ENCODE peak calls at places on chromosomes 1 and 21, in four cellular contexts. Z, D, V and T are unnamed samples.

GRCh38 chr1:167137285-167138192 is 43.7 kb downstream of the STYXL2 start:
- DNase-seq in Z (no peak), D (no peak), V (no peak), T (no peak)

GRCh38 chr1:153532769-153533599 is 2.8 kb downstream of the S100A6 start:
- DNase-seq in Z (peak; percentile 70), D (peak; percentile 92), V (peak; percentile 94), T (peak; percentile 96)

GRCh38 chr1:246836647-246837046 is 95.1 kb downstream of the AHCTF1 start:
- DNase-seq in Z (no peak), D (peak; percentile 52), V (no peak), T (no peak)

GRCh38 chr1:214658785-214659184 is 55.8 kb downstream of the CENPF start:
- DNase-seq in Z (no peak), D (no peak), V (peak; percentile 18), T (no peak)

GRCh38 chr1:20476260-20477038 is 9.6 kb downstream of the CAMK2N1 start:
- DNase-seq in Z (no peak), D (peak; percentile 26), V (peak; percentile 49), T (no peak)

GRCh38 chr1:240705584-240705983 is 93.6 kb upstream of the GREM2 start:
- DNase-seq in Z (no peak), D (no peak), V (peak; percentile 14), T (no peak)

GRCh38 chr1:1437904-1438376 is 2.5 kb downstream of the VWA1 start:
- DNase-seq in Z (no peak), D (peak; percentile 22), V (peak; percentile 32), T (no peak)

GRCh38 chr1:20139776-20140612 is 871 bp downstream of the PLA2G2F start:
- DNase-seq in Z (no peak), D (no peak), V (no peak), T (peak; percentile 61)

GRCh38 chr1:40036574-40036973 is 4.0 kb upstream of the CAP1 start:
- DNase-seq in Z (no peak), D (peak; percentile 86), V (peak; percentile 82), T (peak; percentile 81)

GRCh38 chr1:21931171-21932093 is 5.7 kb downstream of the HSPG2 start:
- DNase-seq in Z (no peak), D (no peak), V (peak; percentile 67), T (no peak)

GRCh38 chr1:83497563-83497962 is 501.4 kb downstream of the TTLL7 start:
- DNase-seq in Z (no peak), D (no peak), V (no peak), T (no peak)

GRCh38 chr1:168485048-168485447 is 58.7 kb downstream of the XCL2 start:
- DNase-seq in Z (no peak), D (no peak), V (peak; percentile 52), T (no peak)

GRCh38 chr1:200082329-200082728 is 54.8 kb downstream of the NR5A2 start:
- DNase-seq in Z (no peak), D (no peak), V (no peak), T (no peak)

GRCh38 chr21:30257773-30258172 is 25.0 kb downstream of the KRTAP24-1 start:
- DNase-seq in Z (no peak), D (peak; percentile 65), V (peak; percentile 27), T (no peak)

GRCh38 chr1:205325334-205325884 is 3.9 kb upstream of the NUAK2 start:
- DNase-seq in Z (peak; percentile 45), D (peak; percentile 84), V (peak; percentile 96), T (no peak)

GRCh38 chr1:212161231-212161781 is 123.9 kb upstream of the PPP2R5A start:
- DNase-seq in Z (no peak), D (peak; percentile 77), V (peak; percentile 93), T (no peak)

GRCh38 chr1:98323396-98323795 is 338.1 kb upstream of the SNX7 start:
- DNase-seq in Z (no peak), D (peak; percentile 21), V (peak; percentile 80), T (no peak)

GRCh38 chr1:236774926-236775325 is 20.2 kb upstream of the MTR start:
- DNase-seq in Z (no peak), D (peak; percentile 17), V (peak; percentile 34), T (no peak)

GRCh38 chr21:31191553-31191952 is 152.5 kb downstream of the TIAM1 start:
- DNase-seq in Z (no peak), D (no peak), V (no peak), T (no peak)

GRCh38 chr1:156717411-156717810 is 10.9 kb upstream of the METTL25B start:
- DNase-seq in Z (no peak), D (no peak), V (no peak), T (no peak)

GRCh38 chr1:33298623-33299277 is 22.1 kb downstream of the A3GALT2 start:
- DNase-seq in Z (peak; percentile 44), D (peak; percentile 86), V (peak; percentile 48), T (no peak)

GRCh38 chr1:241579434-241579833 is 47.3 kb downstream of the KMO start:
- DNase-seq in Z (no peak), D (peak; percentile 18), V (no peak), T (no peak)

GRCh38 chr1:36882536-36883285 is 151.6 kb downstream of the GRIK3 start:
- DNase-seq in Z (no peak), D (no peak), V (no peak), T (no peak)

GRCh38 chr1:117599822-117600221 is 6.0 kb upstream of the TENT5C start:
- DNase-seq in Z (no peak), D (no peak), V (no peak), T (peak; percentile 72)